ENCODE peak calls at places on chromosomes 12 and 14, in seven cellular contexts. One of them, this sample, is unnamed.

GRCh38 chr12:95600567-95600966 is 49.3 kb upstream of the USP44 start:
- DNase-seq in brain microvascular endothelial cell: no peak
- DNase-seq in epithelial cell of proximal tubule: no peak
- DNase-seq in left ventricle myocardium inferior: peak; percentile 58
- DNase-seq in AG20443: no peak
- DNase-seq in DMS153: no peak
- DNase-seq in EL: no peak
- DNase-seq in this sample: no peak

GRCh38 chr12:27593266-27593665 is 69.3 kb downstream of the PPFIBP1 start:
- DNase-seq in brain microvascular endothelial cell: no peak
- DNase-seq in epithelial cell of proximal tubule: no peak
- DNase-seq in left ventricle myocardium inferior: no peak
- DNase-seq in AG20443: no peak
- DNase-seq in DMS153: no peak
- DNase-seq in EL: no peak
- DNase-seq in this sample: no peak

GRCh38 chr14:85402546-85403162 is 127.3 kb upstream of the FLRT2 start:
- DNase-seq in brain microvascular endothelial cell: no peak
- DNase-seq in epithelial cell of proximal tubule: no peak
- DNase-seq in left ventricle myocardium inferior: no peak
- DNase-seq in AG20443: no peak
- DNase-seq in DMS153: peak; percentile 36
- DNase-seq in EL: no peak
- DNase-seq in this sample: no peak

GRCh38 chr12:89073027-89073398 is 279.3 kb downstream of the DUSP6 start:
- DNase-seq in brain microvascular endothelial cell: peak; percentile 79
- DNase-seq in epithelial cell of proximal tubule: peak; percentile 99
- DNase-seq in left ventricle myocardium inferior: no peak
- DNase-seq in AG20443: peak; percentile 51
- DNase-seq in DMS153: peak; percentile 54
- DNase-seq in EL: peak; percentile 61
- DNase-seq in this sample: no peak

GRCh38 chr12:94107910-94108309 is 40.5 kb upstream of the PLXNC1 start:
- DNase-seq in brain microvascular endothelial cell: no peak
- DNase-seq in epithelial cell of proximal tubule: no peak
- DNase-seq in left ventricle myocardium inferior: no peak
- DNase-seq in AG20443: no peak
- DNase-seq in DMS153: no peak
- DNase-seq in EL: no peak
- DNase-seq in this sample: no peak

GRCh38 chr12:1576410-1577240 is 17.8 kb downstream of the FBXL14 start:
- DNase-seq in brain microvascular endothelial cell: peak; percentile 78
- DNase-seq in epithelial cell of proximal tubule: no peak
- DNase-seq in left ventricle myocardium inferior: no peak
- DNase-seq in AG20443: no peak
- DNase-seq in DMS153: no peak
- DNase-seq in EL: peak; percentile 55
- DNase-seq in this sample: no peak

GRCh38 chr12:90355701-90356345 is 599.2 kb downstream of the CCER1 start:
- DNase-seq in brain microvascular endothelial cell: no peak
- DNase-seq in epithelial cell of proximal tubule: no peak
- DNase-seq in left ventricle myocardium inferior: no peak
- DNase-seq in AG20443: no peak
- DNase-seq in DMS153: no peak
- DNase-seq in EL: no peak
- DNase-seq in this sample: no peak

GRCh38 chr12:26953447-26953846 is 15.2 kb downstream of the FGFR1OP2 start:
- DNase-seq in brain microvascular endothelial cell: no peak
- DNase-seq in epithelial cell of proximal tubule: peak; percentile 38
- DNase-seq in left ventricle myocardium inferior: no peak
- DNase-seq in AG20443: no peak
- DNase-seq in DMS153: no peak
- DNase-seq in EL: no peak
- DNase-seq in this sample: no peak

GRCh38 chr12:77213316-77213715 is 147.9 kb upstream of the E2F7 start:
- DNase-seq in brain microvascular endothelial cell: no peak
- DNase-seq in epithelial cell of proximal tubule: no peak
- DNase-seq in left ventricle myocardium inferior: no peak
- DNase-seq in AG20443: no peak
- DNase-seq in DMS153: no peak
- DNase-seq in EL: no peak
- DNase-seq in this sample: no peak

GRCh38 chr12:121786441-121786825 is 7.1 kb downstream of the RHOF start:
- DNase-seq in brain microvascular endothelial cell: peak; percentile 76
- DNase-seq in epithelial cell of proximal tubule: peak; percentile 87
- DNase-seq in left ventricle myocardium inferior: no peak
- DNase-seq in AG20443: peak; percentile 77
- DNase-seq in DMS153: no peak
- DNase-seq in EL: peak; percentile 94
- DNase-seq in this sample: no peak

GRCh38 chr12:15726029-15726756 is 63.0 kb downstream of the EPS8 start:
- DNase-seq in brain microvascular endothelial cell: no peak
- DNase-seq in epithelial cell of proximal tubule: no peak
- DNase-seq in left ventricle myocardium inferior: no peak
- DNase-seq in AG20443: no peak
- DNase-seq in DMS153: no peak
- DNase-seq in EL: peak; percentile 29
- DNase-seq in this sample: no peak

GRCh38 chr12:75784591-75784990 is 247.0 kb downstream of the PHLDA1 start:
- DNase-seq in brain microvascular endothelial cell: no peak
- DNase-seq in epithelial cell of proximal tubule: no peak
- DNase-seq in left ventricle myocardium inferior: peak; percentile 30
- DNase-seq in AG20443: no peak
- DNase-seq in DMS153: peak; percentile 92
- DNase-seq in EL: peak; percentile 30
- DNase-seq in this sample: no peak

GRCh38 chr12:105742567-105742874 is 396.2 kb downstream of the NUAK1 start:
- DNase-seq in brain microvascular endothelial cell: no peak
- DNase-seq in epithelial cell of proximal tubule: no peak
- DNase-seq in left ventricle myocardium inferior: no peak
- DNase-seq in AG20443: no peak
- DNase-seq in DMS153: no peak
- DNase-seq in EL: no peak
- DNase-seq in this sample: no peak

GRCh38 chr14:73725116-73726024 is 11.2 kb upstream of the PNMA1 start:
- DNase-seq in brain microvascular endothelial cell: peak; percentile 56
- DNase-seq in epithelial cell of proximal tubule: no peak
- DNase-seq in left ventricle myocardium inferior: no peak
- DNase-seq in AG20443: no peak
- DNase-seq in DMS153: no peak
- DNase-seq in EL: peak; percentile 59
- DNase-seq in this sample: no peak

GRCh38 chr12:19243577-19243976 is 114.0 kb downstream of the PLEKHA5 start:
- DNase-seq in brain microvascular endothelial cell: no peak
- DNase-seq in epithelial cell of proximal tubule: no peak
- DNase-seq in left ventricle myocardium inferior: no peak
- DNase-seq in AG20443: no peak
- DNase-seq in DMS153: no peak
- DNase-seq in EL: no peak
- DNase-seq in this sample: no peak

GRCh38 chr12:50894216-50894615 is 51.5 kb downstream of the TMPRSS12 start:
- DNase-seq in brain microvascular endothelial cell: no peak
- DNase-seq in epithelial cell of proximal tubule: no peak
- DNase-seq in left ventricle myocardium inferior: no peak
- DNase-seq in AG20443: no peak
- DNase-seq in DMS153: no peak
- DNase-seq in EL: no peak
- DNase-seq in this sample: no peak

GRCh38 chr14:34436960-34437728 is 24.9 kb downstream of the SPTSSA start:
- DNase-seq in brain microvascular endothelial cell: no peak
- DNase-seq in epithelial cell of proximal tubule: no peak
- DNase-seq in left ventricle myocardium inferior: no peak
- DNase-seq in AG20443: no peak
- DNase-seq in DMS153: no peak
- DNase-seq in EL: peak; percentile 8
- DNase-seq in this sample: no peak

GRCh38 chr14:72129283-72129682 is 197.1 kb downstream of the RGS6 start:
- DNase-seq in brain microvascular endothelial cell: no peak
- DNase-seq in epithelial cell of proximal tubule: no peak
- DNase-seq in left ventricle myocardium inferior: no peak
- DNase-seq in AG20443: no peak
- DNase-seq in DMS153: no peak
- DNase-seq in EL: no peak
- DNase-seq in this sample: no peak

GRCh38 chr12:75489187-75489586 is 8.6 kb downstream of the GLIPR1 start:
- DNase-seq in brain microvascular endothelial cell: no peak
- DNase-seq in epithelial cell of proximal tubule: no peak
- DNase-seq in left ventricle myocardium inferior: no peak
- DNase-seq in AG20443: no peak
- DNase-seq in DMS153: no peak
- DNase-seq in EL: no peak
- DNase-seq in this sample: no peak

GRCh38 chr12:108211161-108211560 is 82.1 kb downstream of the WSCD2 start:
- DNase-seq in brain microvascular endothelial cell: no peak
- DNase-seq in epithelial cell of proximal tubule: no peak
- DNase-seq in left ventricle myocardium inferior: no peak
- DNase-seq in AG20443: no peak
- DNase-seq in DMS153: no peak
- DNase-seq in EL: no peak
- DNase-seq in this sample: no peak

This sample was measured in stimulated activated CD4-positive, alpha-beta T cell treated with anti-CD3 and anti-CD28 coated beads, TNF-alpha, amount 100 ng/mL, for 48 hours.